ENCODE peak calls at places on chromosomes 11 and 22, in ten cellular contexts. L is GM12864, T is DND-41, F is pancreas, K is left ventricle myocardium inferior, U is epithelial cell of esophagus, C is heart right ventricle, M is neural progenitor cell, R is MCF 10A, G is sigmoid colon. V is an unnamed sample.

GRCh38 chr11:18384157-18384641 is 10.2 kb upstream of the LDHA start:
- DNase-seq in L (peak; percentile 26), T (peak; percentile 39), F (peak; percentile 58), K (peak; percentile 48), U (peak; percentile 81), C (peak; percentile 29), M (peak; percentile 12), R (peak; percentile 95), G (peak; percentile 90), V (peak; percentile 84)

GRCh38 chr11:126628790-126629621 is 273.5 kb downstream of the ST3GAL4 start:
- DNase-seq in L (no peak), T (no peak), F (no peak), K (no peak), U (no peak), C (no peak), M (no peak), R (no peak), G (no peak), V (no peak)

GRCh38 chr22:26573026-26573662 is 16.8 kb downstream of the TPST2 start:
- DNase-seq in L (no peak), T (no peak), F (no peak), K (peak; percentile 50), U (no peak), C (peak; percentile 47), M (no peak), R (no peak), G (peak; percentile 72), V (no peak)

GRCh38 chr11:93225642-93226041 is 27.9 kb upstream of the SLC36A4 start:
- DNase-seq in L (no peak), T (no peak), F (no peak), K (no peak), U (peak; percentile 34), C (no peak), M (no peak), R (peak; percentile 43), G (no peak), V (peak; percentile 33)

GRCh38 chr11:9528141-9528511 is 45.3 kb upstream of the WEE1 start:
- DNase-seq in L (no peak), T (no peak), F (no peak), K (no peak), U (no peak), C (no peak), M (no peak), R (no peak), G (no peak), V (no peak)

GRCh38 chr11:65529475-65530156 is 4.7 kb downstream of the SCYL1 start:
- DNase-seq in L (no peak), T (no peak), F (no peak), K (no peak), U (no peak), C (no peak), M (no peak), R (no peak), G (no peak), V (no peak)

GRCh38 chr11:103317118-103317517 is 207.9 kb downstream of the DYNC2H1 start:
- DNase-seq in L (no peak), T (no peak), F (no peak), K (no peak), U (peak; percentile 41), C (no peak), M (no peak), R (no peak), G (no peak), V (no peak)

GRCh38 chr22:48869161-48869560 is 958.5 kb downstream of the BRD1 start:
- DNase-seq in L (no peak), T (no peak), F (no peak), K (peak; percentile 4), U (no peak), C (no peak), M (no peak), R (no peak), G (peak; percentile 41), V (no peak)

GRCh38 chr11:69445131-69445470 is 36.4 kb upstream of the LINC01488 start:
- DNase-seq in L (no peak), T (no peak), F (peak; percentile 55), K (no peak), U (no peak), C (no peak), M (no peak), R (no peak), G (no peak), V (no peak)

GRCh38 chr22:17694193-17694592 is 55.6 kb downstream of the BCL2L13 start:
- DNase-seq in L (no peak), T (no peak), F (no peak), K (no peak), U (no peak), C (no peak), M (no peak), R (no peak), G (no peak), V (no peak)

DNA sequence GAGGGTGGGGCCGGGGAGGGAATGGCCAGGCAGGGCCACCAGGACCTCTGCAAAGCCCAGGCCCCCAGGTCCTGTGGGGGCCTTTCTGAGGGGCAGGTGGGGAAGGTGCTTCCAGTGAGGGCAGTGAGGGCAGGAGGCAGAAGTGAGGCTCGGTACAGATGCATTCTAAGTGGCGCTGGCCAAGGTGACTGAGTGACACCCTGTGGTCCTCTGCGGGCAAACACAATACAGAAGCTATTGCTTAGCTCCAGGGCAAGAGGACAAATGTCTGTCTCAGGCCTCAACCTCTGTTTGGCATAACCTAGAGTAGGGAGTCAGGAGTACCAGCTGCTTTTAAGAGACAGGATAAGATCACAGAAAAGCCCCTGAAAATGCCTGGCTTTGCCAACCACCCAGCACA is 31.3 kb downstream of the B3GAT1 start:
- DNase-seq in L (no peak), T (no peak), F (no peak), K (no peak), U (no peak), C (no peak), M (no peak), R (no peak), G (no peak), V (no peak)
- TF ChIP-seq CTCF in L (no peak), T (peak; percentile 27), F (no peak), K (no peak), U (no peak), C (no peak), M (no peak), R (no peak), G (no peak), V (no peak)

DNA sequence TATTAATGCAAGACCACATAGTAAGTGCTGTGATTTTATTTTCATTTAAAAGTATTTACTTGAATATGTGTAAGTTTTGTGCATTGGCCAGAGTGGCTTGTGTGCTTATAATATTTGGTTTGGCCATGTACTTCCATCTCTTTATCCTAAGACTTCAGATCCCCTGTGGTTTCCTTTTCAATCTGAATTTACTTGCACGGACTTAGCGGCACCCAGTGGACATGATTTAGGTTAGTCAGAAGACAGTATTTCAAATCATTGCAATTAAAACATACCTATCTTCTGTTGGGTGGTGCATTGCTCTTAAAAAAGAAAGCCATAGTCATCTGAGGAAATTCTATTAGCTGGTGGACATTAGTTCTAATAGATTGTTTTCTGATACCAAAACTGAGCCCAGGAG is 30.7 kb downstream of the PIWIL4 start:
- DNase-seq in L (no peak), T (no peak), F (no peak), K (no peak), U (no peak), C (no peak), M (peak; percentile 21), R (no peak), G (no peak), V (peak; percentile 59)
- TF ChIP-seq CTCF in L (no peak), T (no peak), F (no peak), K (no peak), U (no peak), C (no peak), M (peak; percentile 18), R (no peak), G (no peak), V (peak; percentile 86)

DNA sequence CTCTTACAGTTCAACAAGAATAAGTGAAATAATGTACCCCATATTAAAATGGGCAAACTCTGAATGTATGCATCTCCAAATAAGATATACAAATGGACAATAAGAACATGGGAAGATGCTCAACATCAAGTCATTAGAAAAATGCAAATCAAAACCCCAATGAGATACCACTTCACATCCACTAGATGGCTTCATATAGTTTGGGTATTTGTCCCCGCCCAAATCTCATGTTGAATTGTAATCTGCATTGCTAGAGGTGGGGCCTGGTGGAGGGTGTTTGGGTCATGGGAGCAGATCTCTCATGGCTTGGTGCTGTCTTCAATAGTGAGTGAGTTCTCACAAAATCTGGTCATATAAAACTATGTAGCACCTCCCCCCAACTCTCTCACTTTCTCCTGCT is 5.7 kb downstream of the MPZL2 start:
- DNase-seq in L (no peak), T (peak; percentile 48), F (no peak), K (no peak), U (peak; percentile 43), C (no peak), M (no peak), R (peak; percentile 23), G (no peak), V (no peak)
- TF ChIP-seq CTCF in L (peak; percentile 38), T (peak; percentile 68), F (no peak), K (no peak), U (peak; percentile 45), C (no peak), M (peak; percentile 22), R (no peak), G (no peak), V (peak; percentile 21)

GRCh38 chr11:71117311-71117710 is 135.1 kb downstream of the SHANK2 start:
- DNase-seq in L (no peak), T (no peak), F (no peak), K (no peak), U (peak; percentile 24), C (no peak), M (no peak), R (no peak), G (no peak), V (no peak)

GRCh38 chr11:71124127-71124526 is 128.2 kb downstream of the SHANK2 start:
- DNase-seq in L (no peak), T (no peak), F (no peak), K (no peak), U (no peak), C (no peak), M (no peak), R (no peak), G (no peak), V (no peak)

GRCh38 chr11:71118671-71119250 is 133.6 kb downstream of the SHANK2 start:
- DNase-seq in L (no peak), T (no peak), F (no peak), K (no peak), U (no peak), C (no peak), M (no peak), R (no peak), G (no peak), V (no peak)

GRCh38 chr11:71119656-71120269 is 132.6 kb downstream of the SHANK2 start:
- DNase-seq in L (no peak), T (no peak), F (no peak), K (no peak), U (no peak), C (no peak), M (no peak), R (no peak), G (no peak), V (no peak)

DNA sequence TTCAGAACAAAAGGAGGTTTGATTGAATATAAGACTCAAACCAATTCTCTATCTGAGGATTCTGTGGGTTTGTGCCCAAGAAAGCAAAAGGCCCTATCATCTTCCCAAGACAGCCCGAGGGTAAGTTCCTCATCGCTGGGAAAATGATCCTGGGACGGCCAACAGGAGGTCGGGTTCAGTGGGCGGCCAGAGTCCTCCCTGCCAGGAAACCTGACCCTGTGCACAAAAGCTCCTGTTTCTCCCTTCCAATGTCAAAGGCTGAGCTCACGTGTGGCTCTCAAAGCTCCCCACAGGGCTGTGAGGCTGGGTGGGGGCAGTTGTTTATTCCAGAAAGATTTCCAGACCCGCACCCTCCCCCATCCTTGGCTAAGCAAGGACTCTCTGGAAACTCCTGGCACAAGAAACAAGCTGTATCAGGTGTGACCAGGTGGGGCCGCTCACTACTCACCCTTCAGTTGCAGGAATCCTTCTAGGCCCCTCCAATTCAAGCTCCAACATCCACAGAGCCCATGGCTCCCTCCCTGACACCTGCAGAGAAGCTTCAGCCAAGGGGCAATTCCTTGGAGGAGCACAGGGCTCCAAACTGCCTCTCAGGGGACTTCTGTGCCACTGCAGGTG is 131.9 kb downstream of the SHANK2 start:
- DNase-seq in L (no peak), T (no peak), F (no peak), K (no peak), U (peak; percentile 71), C (no peak), M (peak; percentile 84), R (peak; percentile 16), G (no peak), V (no peak)
- TF ChIP-seq CTCF in L (peak; percentile 25), T (peak; percentile 13), F (no peak), K (no peak), U (peak; percentile 73), C (no peak), M (peak; percentile 75), R (no peak), G (no peak), V (peak; percentile 77)

V was measured in LNCaP clone FGC.